ENCODE peak calls at places on chromosomes 6 and 20, in six cellular contexts. J is NCI-H2081; Q is CD4-positive, alpha-beta memory T cell; L is lower leg skin; V is activated naive CD4-positive, alpha-beta T cell treated with anti-CD3 and anti-CD28 coated beads for 36 hours; A is AG08395. N is an unnamed sample.

GRCh38 chr20:8616792-8617191 is 452.1 kb upstream of the PLCB4 start:
- DNase-seq in L (no peak), V (no peak), Q (no peak), A (no peak), J (no peak), N (peak)

GRCh38 chr20:4898282-4898681 is 103.0 kb downstream of the SLC23A2 start:
- DNase-seq in Q (no peak), L (no peak), A (peak), V (no peak), J (no peak), N (peak)

GRCh38 chr6:45109551-45109950 is 218.6 kb upstream of the RUNX2 start:
- DNase-seq in Q (no peak), L (no peak), A (no peak), J (no peak), V (no peak), N (no peak)

GRCh38 chr6:169250660-169251059 is 3.0 kb downstream of the THBS2 start:
- DNase-seq in Q (no peak), J (no peak), A (peak), L (peak), V (no peak), N (peak)

GRCh38 chr20:41657655-41658054 is 39.5 kb upstream of the CHD6 start:
- DNase-seq in V (no peak), Q (no peak), L (no peak), A (no peak), J (no peak), N (no peak)

GRCh38 chr20:12057778-12058177 is 140.1 kb downstream of the BTBD3 start:
- DNase-seq in J (no peak), Q (no peak), L (no peak), A (no peak), V (no peak), N (no peak)

GRCh38 chr6:37809144-37809543 is 10.4 kb upstream of the ZFAND3 start:
- DNase-seq in V (no peak), L (peak), Q (no peak), A (peak), J (no peak), N (peak)

GRCh38 chr6:108798672-108799355 is 49.4 kb upstream of the ARMC2 start:
- DNase-seq in Q (peak), J (no peak), A (no peak), L (no peak), V (peak), N (no peak)

GRCh38 chr6:16305788-16306187 is 67.4 kb downstream of the GMPR start:
- DNase-seq in V (no peak), J (no peak), A (no peak), L (no peak), Q (no peak), N (no peak)

GRCh38 chr6:149028767-149029405 is 282.1 kb downstream of the UST start:
- DNase-seq in A (peak), J (peak), V (peak), L (peak), Q (peak), N (peak)

GRCh38 chr20:4217349-4217761 is 202.0 kb upstream of the RNF24 start:
- DNase-seq in L (no peak), J (no peak), Q (no peak), V (no peak), A (peak), N (peak)

GRCh38 chr6:43964659-43965570 is 162.3 kb downstream of the MRPL14 start:
- DNase-seq in A (no peak), V (no peak), L (no peak), J (no peak), Q (no peak), N (no peak)

GRCh38 chr20:59514554-59514953 is 89.8 kb upstream of the PHACTR3 start:
- DNase-seq in V (no peak), Q (no peak), L (no peak), A (no peak), J (no peak), N (no peak)

GRCh38 chr20:44071526-44072111 is 115.4 kb downstream of the JPH2 start:
- DNase-seq in Q (no peak), L (no peak), J (no peak), A (no peak), V (no peak), N (no peak)

GRCh38 chr6:42372699-42373098 is 79.0 kb downstream of the TRERF1 start:
- DNase-seq in A (no peak), J (no peak), V (no peak), L (no peak), Q (no peak), N (no peak)

GRCh38 chr6:6004147-6004995 is 2.4 kb downstream of the NRN1 start:
- DNase-seq in J (no peak), A (no peak), V (no peak), Q (no peak), L (no peak), N (no peak)

GRCh38 chr6:131980791-131981623 is 29.8 kb upstream of the CCN2 start:
- DNase-seq in L (no peak), Q (no peak), J (no peak), V (no peak), A (no peak), N (peak)

GRCh38 chr20:49674383-49675352 is 39.0 kb downstream of the B4GALT5 start:
- DNase-seq in Q (no peak), J (no peak), L (no peak), A (peak), V (no peak), N (peak)

GRCh38 chr6:156787569-156788492 is 10.7 kb downstream of the ARID1B start:
- DNase-seq in V (no peak), A (no peak), L (no peak), Q (no peak), J (no peak), N (no peak)

GRCh38 chr6:82711992-82712788 is 348.6 kb downstream of the TPBG start:
- DNase-seq in A (peak), V (no peak), Q (no peak), L (peak), J (no peak), N (peak)

GRCh38 chr20:48703511-48704219 is 124.1 kb downstream of the PREX1 start:
- DNase-seq in A (no peak), Q (no peak), V (no peak), J (no peak), L (no peak), N (no peak)

GRCh38 chr20:21352703-21353102 is 44.6 kb downstream of the NKX2-4 start:
- DNase-seq in A (peak), L (no peak), Q (no peak), V (no peak), J (no peak), N (peak)

GRCh38 chr6:42217523-42218367 is at the start of gene MRPS10:
- DNase-seq in J (peak), V (peak), A (peak), Q (peak), L (peak), N (peak)

GRCh38 chr6:143762126-143762525 is 81.0 kb upstream of the LTV1 start:
- DNase-seq in Q (no peak), A (no peak), J (no peak), L (no peak), V (no peak), N (no peak)

GRCh38 chr20:20369353-20370086 is 1.6 kb downstream of the INSM1 start:
- DNase-seq in L (no peak), A (no peak), J (peak), Q (no peak), V (no peak), N (no peak)

GRCh38 chr20:37803476-37804307 is 99.2 kb upstream of the VSTM2L start:
- DNase-seq in Q (no peak), J (no peak), A (no peak), V (no peak), L (no peak), N (no peak)

GRCh38 chr20:38920851-38921250 is 5.4 kb upstream of the FAM83D start:
- DNase-seq in J (no peak), A (no peak), L (no peak), V (no peak), Q (no peak), N (no peak)

GRCh38 chr20:53899351-53900167 is 170.8 kb downstream of the BCAS1 start:
- DNase-seq in Q (peak), A (peak), J (peak), L (peak), V (peak), N (peak)

GRCh38 chr6:35500782-35501181 is 3.9 kb upstream of the TEAD3 start:
- DNase-seq in A (peak), J (no peak), Q (no peak), L (no peak), V (no peak), N (peak)

GRCh38 chr6:130961148-130961547 is 101.9 kb downstream of the EPB41L2 start:
- DNase-seq in J (no peak), Q (no peak), L (no peak), A (no peak), V (no peak), N (no peak)

N was measured in AG10803.